ENCODE peak calls at places on chromosomes 6 and 20, in five cellular contexts. X is stomach, L is upper lobe of left lung, S is tibial artery, Y is upper lobe of right lung. A is an unnamed sample.

GRCh38 chr6:49339096-49339495 is 124.0 kb downstream of the MMUT start:
- DNase-seq in X (no peak), L (no peak), S (no peak), Y (no peak), A (no peak)

GRCh38 chr6:93894521-93894920 is 475.2 kb upstream of the EPHA7 start:
- DNase-seq in X (no peak), L (no peak), S (no peak), Y (no peak), A (no peak)

GRCh38 chr6:169292340-169293124 is 38.9 kb upstream of the THBS2 start:
- DNase-seq in X (no peak), L (peak), S (no peak), Y (no peak), A (peak)

GRCh38 chr6:131173680-131174079 is 38.4 kb downstream of the AKAP7 start:
- DNase-seq in X (no peak), L (no peak), S (no peak), Y (no peak), A (no peak)

GRCh38 chr20:8909596-8909995 is 159.3 kb upstream of the PLCB4 start:
- DNase-seq in X (no peak), L (no peak), S (no peak), Y (no peak), A (no peak)

GRCh38 chr6:551405-551804 is 105.5 kb downstream of the HUS1B start:
- DNase-seq in X (no peak), L (no peak), S (no peak), Y (no peak), A (no peak)

GRCh38 chr6:133432021-133432989 is 191.1 kb downstream of the EYA4 start:
- DNase-seq in X (no peak), L (no peak), S (no peak), Y (no peak), A (peak)

GRCh38 chr6:5570641-5571040 is 309.3 kb downstream of the FARS2 start:
- DNase-seq in X (no peak), L (no peak), S (no peak), Y (no peak), A (no peak)

GRCh38 chr6:122789862-122790739 is 1.0 kb downstream of the SMPDL3A start:
- DNase-seq in X (no peak), L (no peak), S (no peak), Y (peak), A (peak)

GRCh38 chr20:4766631-4767030 is 44.9 kb downstream of the PRND start:
- DNase-seq in X (no peak), L (no peak), S (no peak), Y (no peak), A (no peak)

GRCh38 chr6:98835149-98836024 is 1.0 kb downstream of the POU3F2 start:
- DNase-seq in X (no peak), L (peak), S (no peak), Y (no peak), A (no peak)

GRCh38 chr6:105633814-105634213 is 230.9 kb upstream of the PREP start:
- DNase-seq in X (no peak), L (no peak), S (no peak), Y (no peak), A (no peak)
- TF ChIP-seq CTCF in X (no peak), L (no peak), S (no peak), Y (no peak), A (no peak)

DNA sequence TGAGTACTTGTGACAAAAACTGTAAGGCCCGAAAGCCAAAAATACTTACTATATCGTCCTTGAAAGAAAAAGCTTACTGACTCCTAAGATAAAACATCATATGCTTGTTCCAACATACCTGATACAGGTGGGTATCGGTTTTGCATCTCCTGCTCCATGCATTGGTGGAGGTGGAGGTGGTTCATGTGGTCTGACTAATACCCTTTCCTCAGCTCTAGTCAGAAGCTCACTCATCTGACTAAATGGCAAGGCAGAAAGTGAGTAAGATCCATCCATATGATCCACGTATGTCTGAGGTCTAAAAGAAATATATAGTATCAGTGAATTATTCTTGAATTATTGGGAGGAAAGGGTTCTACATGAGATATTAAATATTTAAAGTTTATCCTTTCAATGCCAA is 76.2 kb downstream of the WASF1 start:
- DNase-seq in X (no peak), L (no peak), S (no peak), Y (no peak), A (no peak)
- H3K27ac ChIP-seq in X (no peak), L (no peak), S (no peak), Y (no peak), A (no peak)

GRCh38 chr20:36571564-36572504 is 1.6 kb upstream of the TGIF2 start:
- DNase-seq in X (no peak), L (no peak), S (no peak), Y (no peak), A (no peak)

GRCh38 chr20:36572701-36573102 is 695 bp upstream of the TGIF2 start:
- DNase-seq in X (peak), L (no peak), S (no peak), Y (no peak), A (no peak)

GRCh38 chr20:36573798-36574277 is 441 bp downstream of the TGIF2 start:
- DNase-seq in X (peak), L (peak), S (no peak), Y (peak), A (peak)

GRCh38 chr20:36574278-36575065 is 1.1 kb downstream of the TGIF2 start:
- DNase-seq in X (peak), L (peak), S (peak), Y (peak), A (peak)

GRCh38 chr20:36573103-36573797 is at the start of gene TGIF2:
- DNase-seq in X (peak), L (peak), S (peak), Y (peak), A (peak)
- TF ChIP-seq CTCF in X (no peak), L (no peak), S (no peak), Y (no peak), A (no peak)

GRCh38 chr20:24610341-24611115 is 141.1 kb downstream of the SYNDIG1 start:
- DNase-seq in X (no peak), L (no peak), S (no peak), Y (no peak), A (no peak)

GRCh38 chr20:24607402-24607801 is 138.0 kb downstream of the SYNDIG1 start:
- DNase-seq in X (no peak), L (no peak), S (no peak), Y (no peak), A (no peak)

GRCh38 chr20:24608926-24609667 is 139.7 kb downstream of the SYNDIG1 start:
- DNase-seq in X (no peak), L (no peak), S (no peak), Y (no peak), A (no peak)

GRCh38 chr20:24611360-24612140 is 142.1 kb downstream of the SYNDIG1 start:
- DNase-seq in X (no peak), L (no peak), S (no peak), Y (no peak), A (no peak)

DNA sequence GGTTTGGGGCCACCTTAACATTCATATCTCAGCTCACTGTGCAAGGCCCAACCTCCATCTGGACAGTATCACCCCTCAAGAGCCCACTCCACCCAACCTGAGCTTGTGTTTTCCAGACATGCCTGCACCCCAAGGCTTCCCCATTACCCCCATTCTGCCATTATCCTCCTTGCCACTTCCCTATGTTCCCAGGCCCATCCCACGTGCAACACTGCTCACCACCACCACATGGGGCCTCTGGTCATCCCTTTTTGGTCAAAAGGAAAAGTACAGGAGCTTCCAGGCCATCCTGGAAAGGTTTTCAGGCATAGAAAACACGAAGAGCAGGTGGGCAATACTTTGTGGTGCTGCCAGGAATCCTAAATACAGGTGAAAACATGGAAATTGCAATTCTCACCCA is 140.3 kb downstream of the SYNDIG1 start:
- DNase-seq in X (no peak), L (no peak), S (no peak), Y (no peak), A (no peak)
- H3K27ac ChIP-seq in X (no peak), L (no peak), S (no peak), Y (no peak), A (no peak)

GRCh38 chr20:45229264-45230056 is 8.3 kb downstream of the SEMG2 start:
- DNase-seq in X (peak), L (peak), S (no peak), Y (peak), A (no peak)
- TF ChIP-seq CTCF in X (peak), L (peak), S (no peak), Y (peak), A (no peak)

GRCh38 chr6:18162401-18162800 is 7.2 kb downstream of the KDM1B start:
- DNase-seq in X (no peak), L (no peak), S (no peak), Y (no peak), A (no peak)

GRCh38 chr6:18155864-18156396 is 708 bp downstream of the KDM1B start:
- DNase-seq in X (peak), L (no peak), S (peak), Y (peak), A (peak)

GRCh38 chr6:18165746-18166145 is 10.5 kb downstream of the KDM1B start:
- DNase-seq in X (no peak), L (no peak), S (no peak), Y (no peak), A (no peak)

GRCh38 chr6:18161437-18161836 is 6.2 kb downstream of the KDM1B start:
- DNase-seq in X (no peak), L (no peak), S (no peak), Y (no peak), A (no peak)

GRCh38 chr6:18160921-18161320 is 5.7 kb downstream of the KDM1B start:
- DNase-seq in X (no peak), L (no peak), S (no peak), Y (no peak), A (no peak)
- H3K27ac ChIP-seq in X (no peak), L (no peak), S (no peak), Y (no peak), A (peak)

DNA sequence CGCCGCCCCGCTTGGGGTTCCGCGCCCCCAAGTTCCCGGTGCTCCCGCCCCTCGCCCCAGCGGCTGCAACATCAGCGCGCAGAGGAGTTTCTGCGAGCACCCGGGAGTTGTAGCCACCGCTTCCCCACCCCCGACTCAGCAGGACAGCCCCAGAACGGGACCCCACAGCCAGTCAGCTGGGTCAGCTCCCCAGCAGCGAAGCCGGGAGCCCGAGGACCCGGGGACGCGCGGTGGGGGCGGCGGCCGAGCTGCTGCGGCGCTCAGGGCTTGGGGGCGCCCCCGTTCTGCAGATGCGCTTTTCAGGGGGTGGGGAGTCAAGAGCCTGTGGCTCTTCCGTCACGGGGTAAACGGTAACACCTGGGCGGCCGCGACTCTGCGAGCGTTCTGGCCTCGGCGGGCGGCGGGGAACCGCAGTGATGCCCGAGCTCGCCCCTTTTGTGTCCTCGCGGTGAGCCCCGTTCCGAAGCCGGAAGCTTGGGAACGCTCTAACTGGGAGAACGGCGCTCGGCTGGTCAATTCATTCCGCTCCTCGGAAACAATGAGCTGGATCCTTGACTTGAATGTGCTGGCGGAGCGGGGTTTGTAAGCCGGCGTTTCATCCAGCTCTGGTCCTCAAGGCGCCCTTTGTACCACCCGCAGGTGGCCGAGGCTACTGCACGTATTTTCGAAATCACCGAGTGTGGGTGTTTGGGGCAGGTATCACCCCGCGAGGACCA is 775 bp downstream of the PLEKHG1 start:
- DNase-seq in X (peak), L (peak), S (peak), Y (peak), A (peak)
- TF ChIP-seq CTCF in X (peak), L (peak), S (peak), Y (peak), A (peak)

DNA sequence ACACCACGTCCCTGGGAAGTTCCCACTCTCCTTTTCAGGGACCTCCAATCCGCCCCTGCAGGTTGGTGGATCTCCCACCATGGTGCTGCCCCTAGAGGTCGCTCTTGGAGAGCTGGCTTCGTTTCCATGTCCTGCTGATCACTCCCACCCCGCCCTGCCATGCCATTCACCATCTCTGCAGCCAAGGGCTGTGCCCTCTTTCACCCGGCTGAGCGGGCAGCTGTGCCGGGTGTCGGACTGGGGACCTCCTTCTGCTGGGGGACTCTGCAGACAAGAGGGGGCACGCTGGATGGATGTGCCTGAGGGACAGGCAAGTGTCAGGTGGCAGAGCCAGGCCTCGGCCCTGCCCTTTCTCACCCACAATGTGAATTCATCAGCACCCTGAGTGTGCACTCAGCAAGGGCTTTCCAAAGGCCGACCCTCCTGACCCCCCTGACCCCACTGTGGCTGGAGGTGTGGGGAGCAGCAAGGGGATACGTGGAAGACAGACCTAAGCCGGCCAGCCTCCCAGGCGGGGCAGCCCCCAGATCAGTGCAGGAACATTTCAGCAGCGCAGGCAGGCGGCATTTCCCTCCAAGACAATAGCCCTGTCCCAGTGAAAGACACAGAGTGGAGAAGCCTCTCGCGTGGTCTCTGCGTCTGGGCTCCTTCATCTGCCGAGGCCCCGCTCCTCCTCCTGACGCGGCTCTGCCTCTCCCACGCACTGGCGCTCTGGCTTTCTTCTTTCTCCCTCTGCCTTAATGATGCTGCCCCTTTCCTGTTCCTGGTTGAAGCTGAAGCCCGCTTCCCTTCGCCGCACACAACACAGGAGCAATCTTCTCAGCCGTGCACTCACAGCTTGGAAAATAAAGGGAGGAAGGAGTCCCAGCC is 347.2 kb downstream of the CDH4 start:
- DNase-seq in X (no peak), L (no peak), S (no peak), Y (no peak), A (no peak)
- H3K27ac ChIP-seq in X (no peak), L (no peak), S (no peak), Y (no peak), A (no peak)

GRCh38 chr6:45789238-45789637 is 226.4 kb downstream of the CLIC5 start:
- DNase-seq in X (no peak), L (no peak), S (no peak), Y (no peak), A (no peak)

GRCh38 chr6:45794465-45794864 is 221.2 kb downstream of the CLIC5 start:
- DNase-seq in X (no peak), L (no peak), S (no peak), Y (no peak), A (no peak)

GRCh38 chr6:45795678-45796077 is 220.0 kb downstream of the CLIC5 start:
- DNase-seq in X (no peak), L (no peak), S (no peak), Y (no peak), A (no peak)

GRCh38 chr6:45791181-45791580 is 224.5 kb downstream of the CLIC5 start:
- DNase-seq in X (no peak), L (no peak), S (no peak), Y (no peak), A (no peak)

DNA sequence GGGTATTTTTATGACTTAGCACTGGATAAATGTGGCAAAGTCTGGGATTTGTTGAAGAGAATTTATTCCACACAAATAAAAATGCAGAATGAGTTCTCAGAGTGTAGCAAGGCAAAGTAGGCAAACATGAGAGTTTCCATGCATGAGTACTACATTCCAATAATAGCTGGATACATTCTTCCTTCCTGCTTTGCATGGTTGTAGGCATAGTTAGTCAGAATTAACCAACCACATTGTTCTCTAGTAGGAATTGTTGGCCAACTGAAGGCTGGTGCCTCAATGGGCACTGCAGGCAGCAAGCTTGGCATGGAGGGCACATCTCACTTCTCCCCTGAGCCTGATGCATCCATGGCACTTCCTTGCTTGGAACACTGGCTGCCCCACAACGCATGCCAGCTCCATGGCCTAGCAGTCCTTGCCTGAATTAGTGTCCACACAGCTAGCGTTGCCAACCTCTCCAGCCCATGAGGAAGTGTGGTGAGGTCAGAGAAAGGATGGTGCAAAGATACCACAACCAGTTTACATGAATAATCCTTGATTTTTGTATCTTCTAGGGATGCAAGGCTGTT is 224.0 kb downstream of the CLIC5 start:
- DNase-seq in X (no peak), L (no peak), S (no peak), Y (no peak), A (no peak)
- TF ChIP-seq CTCF in X (no peak), L (no peak), S (no peak), Y (no peak), A (no peak)

DNA sequence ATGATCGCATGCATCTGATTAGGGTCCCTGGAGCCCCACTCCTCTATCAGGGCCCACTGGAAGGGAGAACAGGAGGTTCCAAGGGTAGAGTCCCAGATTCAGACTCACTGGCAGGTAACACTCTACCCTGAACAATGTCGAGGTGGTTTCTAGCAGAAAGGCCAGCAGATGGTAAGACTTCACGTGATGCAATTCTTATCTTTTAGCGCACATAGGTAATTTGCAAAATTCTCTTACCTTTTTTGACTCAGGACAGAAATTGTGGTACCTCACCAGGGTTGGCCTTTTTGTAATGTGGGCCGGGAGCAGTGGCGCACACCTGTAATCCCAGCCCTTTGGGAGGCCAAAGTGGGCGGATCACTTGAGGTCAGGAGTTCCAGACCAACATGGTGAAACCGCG is 228.1 kb upstream of the JARID2 start:
- DNase-seq in X (no peak), L (no peak), S (no peak), Y (no peak), A (no peak)
- H3K27ac ChIP-seq in X (no peak), L (no peak), S (no peak), Y (no peak), A (no peak)